ENCODE peak calls at places on chromosomes 4 and X, in seven cellular contexts. One of them, this sample, is unnamed.

GRCh38 chrX:151977009-151977408 is 2.5 kb upstream of the GABRE start:
- DNase-seq in transverse colon: no peak
- DNase-seq in HCT116: no peak
- DNase-seq in H1: no peak
- DNase-seq in stomach: no peak
- DNase-seq in breast epithelium: no peak
- DNase-seq in spleen: no peak
- DNase-seq in this sample: no peak

GRCh38 chrX:16785247-16786138 is 773 bp upstream of the TXLNG start:
- DNase-seq in transverse colon: peak; percentile 46
- DNase-seq in HCT116: no peak
- DNase-seq in H1: no peak
- DNase-seq in stomach: peak; percentile 40
- DNase-seq in breast epithelium: peak; percentile 45
- DNase-seq in spleen: peak; percentile 83
- DNase-seq in this sample: no peak

GRCh38 chr4:125355791-125356190 is 41.0 kb downstream of the FAT4 start:
- DNase-seq in transverse colon: no peak
- DNase-seq in HCT116: no peak
- DNase-seq in H1: no peak
- DNase-seq in stomach: no peak
- DNase-seq in breast epithelium: no peak
- DNase-seq in spleen: no peak
- DNase-seq in this sample: no peak

GRCh38 chrX:116232833-116233232 is 62.3 kb downstream of the AGTR2 start:
- DNase-seq in transverse colon: no peak
- DNase-seq in HCT116: no peak
- DNase-seq in H1: no peak
- DNase-seq in stomach: no peak
- DNase-seq in breast epithelium: no peak
- DNase-seq in spleen: no peak
- DNase-seq in this sample: no peak

GRCh38 chr4:109730294-109731051 is 603 bp upstream of the PLA2G12A start:
- DNase-seq in transverse colon: peak; percentile 68
- DNase-seq in HCT116: no peak
- DNase-seq in H1: peak; percentile 17
- DNase-seq in stomach: peak; percentile 57
- DNase-seq in breast epithelium: peak; percentile 27
- DNase-seq in spleen: peak; percentile 87
- DNase-seq in this sample: no peak

GRCh38 chr4:166318810-166319525 is 445.9 kb downstream of the TLL1 start:
- DNase-seq in transverse colon: no peak
- DNase-seq in HCT116: no peak
- DNase-seq in H1: no peak
- DNase-seq in stomach: no peak
- DNase-seq in breast epithelium: no peak
- DNase-seq in spleen: no peak
- DNase-seq in this sample: no peak

GRCh38 chr4:182434720-182435119 is 191.5 kb downstream of the TENM3 start:
- DNase-seq in transverse colon: no peak
- DNase-seq in HCT116: no peak
- DNase-seq in H1: no peak
- DNase-seq in stomach: no peak
- DNase-seq in breast epithelium: no peak
- DNase-seq in spleen: no peak
- DNase-seq in this sample: no peak

GRCh38 chr4:137394000-137394399 is 138.3 kb downstream of the PCDH18 start:
- DNase-seq in transverse colon: no peak
- DNase-seq in HCT116: no peak
- DNase-seq in H1: no peak
- DNase-seq in stomach: no peak
- DNase-seq in breast epithelium: no peak
- DNase-seq in spleen: no peak
- DNase-seq in this sample: no peak

GRCh38 chrX:120668357-120668756 is 38.5 kb upstream of the C1GALT1C1 start:
- DNase-seq in transverse colon: no peak
- DNase-seq in HCT116: no peak
- DNase-seq in H1: no peak
- DNase-seq in stomach: no peak
- DNase-seq in breast epithelium: no peak
- DNase-seq in spleen: no peak
- DNase-seq in this sample: no peak

GRCh38 chr4:74933562-74934015 is 673 bp downstream of the PARM1 start:
- DNase-seq in transverse colon: peak; percentile 40
- DNase-seq in HCT116: no peak
- DNase-seq in H1: no peak
- DNase-seq in stomach: peak; percentile 28
- DNase-seq in breast epithelium: no peak
- DNase-seq in spleen: peak; percentile 76
- DNase-seq in this sample: no peak

GRCh38 chr4:187965726-187966125 is 29.8 kb upstream of the ZFP42 start:
- DNase-seq in transverse colon: no peak
- DNase-seq in HCT116: no peak
- DNase-seq in H1: no peak
- DNase-seq in stomach: no peak
- DNase-seq in breast epithelium: no peak
- DNase-seq in spleen: no peak
- DNase-seq in this sample: no peak

GRCh38 chr4:75718529-75718928 is 5.8 kb upstream of the USO1 start:
- DNase-seq in transverse colon: no peak
- DNase-seq in HCT116: peak; percentile 12
- DNase-seq in H1: no peak
- DNase-seq in stomach: no peak
- DNase-seq in breast epithelium: no peak
- DNase-seq in spleen: no peak
- DNase-seq in this sample: no peak

GRCh38 chr4:185965456-185966384 is 103.2 kb upstream of the TLR3 start:
- DNase-seq in transverse colon: no peak
- DNase-seq in HCT116: no peak
- DNase-seq in H1: no peak
- DNase-seq in stomach: no peak
- DNase-seq in breast epithelium: no peak
- DNase-seq in spleen: no peak
- DNase-seq in this sample: no peak

GRCh38 chr4:47490550-47490949 is 5.5 kb downstream of the ATP10D start:
- DNase-seq in transverse colon: no peak
- DNase-seq in HCT116: peak; percentile 36
- DNase-seq in H1: no peak
- DNase-seq in stomach: no peak
- DNase-seq in breast epithelium: no peak
- DNase-seq in spleen: no peak
- DNase-seq in this sample: no peak

GRCh38 chrX:115539841-115540240 is 21.1 kb upstream of the PLS3 start:
- DNase-seq in transverse colon: no peak
- DNase-seq in HCT116: no peak
- DNase-seq in H1: no peak
- DNase-seq in stomach: no peak
- DNase-seq in breast epithelium: no peak
- DNase-seq in spleen: no peak
- DNase-seq in this sample: no peak

GRCh38 chr4:76550966-76551780 is 116.1 kb downstream of the SHROOM3 start:
- DNase-seq in transverse colon: no peak
- DNase-seq in HCT116: no peak
- DNase-seq in H1: no peak
- DNase-seq in stomach: no peak
- DNase-seq in breast epithelium: no peak
- DNase-seq in spleen: no peak
- DNase-seq in this sample: peak; percentile 53

GRCh38 chr4:143667461-143667860 is 33.0 kb downstream of the FREM3 start:
- DNase-seq in transverse colon: no peak
- DNase-seq in HCT116: no peak
- DNase-seq in H1: no peak
- DNase-seq in stomach: peak; percentile 39
- DNase-seq in breast epithelium: peak; percentile 44
- DNase-seq in spleen: no peak
- DNase-seq in this sample: no peak

GRCh38 chrX:140274761-140275525 is 229.9 kb downstream of the SOX3 start:
- DNase-seq in transverse colon: no peak
- DNase-seq in HCT116: no peak
- DNase-seq in H1: peak; percentile 9
- DNase-seq in stomach: no peak
- DNase-seq in breast epithelium: no peak
- DNase-seq in spleen: no peak
- DNase-seq in this sample: no peak

DNA sequence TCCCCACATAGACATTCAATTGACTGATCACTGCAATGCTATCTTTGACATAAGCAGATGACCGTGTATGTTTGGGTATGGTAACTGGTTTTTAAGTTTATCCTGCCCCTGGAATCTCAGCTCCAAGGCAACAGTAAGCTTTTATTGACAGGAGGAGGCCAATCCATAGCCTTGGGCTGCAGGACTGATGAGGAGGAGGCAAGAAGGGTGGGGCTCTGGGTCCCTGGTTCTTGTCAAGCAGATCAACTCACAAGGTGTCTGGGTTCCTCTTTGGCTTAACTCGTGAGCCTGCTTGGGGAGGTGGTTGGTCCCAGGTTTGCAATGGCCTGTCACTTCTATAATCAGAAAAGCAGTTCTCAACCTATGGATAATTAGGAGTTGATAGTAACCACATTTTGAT is 113.2 kb upstream of the STX18 start:
- DNase-seq in transverse colon: no peak
- DNase-seq in HCT116: no peak
- DNase-seq in H1: no peak
- DNase-seq in stomach: no peak
- DNase-seq in breast epithelium: no peak
- DNase-seq in spleen: no peak
- DNase-seq in this sample: no peak
- TF ChIP-seq POLR2AphosphoS5 in transverse colon: no peak
- TF ChIP-seq POLR2AphosphoS5 in HCT116: no peak
- TF ChIP-seq POLR2AphosphoS5 in H1: no peak
- TF ChIP-seq POLR2AphosphoS5 in stomach: no peak
- TF ChIP-seq POLR2AphosphoS5 in breast epithelium: no peak
- TF ChIP-seq POLR2AphosphoS5 in spleen: no peak
- TF ChIP-seq POLR2AphosphoS5 in this sample: no peak

DNA sequence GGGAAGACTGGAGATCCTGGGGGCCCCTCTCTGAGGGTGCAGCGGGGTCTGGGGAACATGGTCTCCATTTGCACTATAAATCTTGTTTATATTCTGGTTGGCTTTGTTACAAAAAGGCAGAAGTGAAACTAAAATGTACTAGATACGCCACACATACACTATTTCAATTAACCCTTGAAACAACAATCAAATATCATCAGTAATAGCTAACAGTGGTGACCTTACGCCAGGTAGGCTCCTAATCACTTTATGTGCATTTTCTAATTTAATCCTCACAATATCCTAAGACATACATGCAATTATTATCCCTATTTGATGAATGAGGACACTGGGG is 35.1 kb downstream of the TBC1D9 start:
- DNase-seq in transverse colon: no peak
- DNase-seq in HCT116: no peak
- DNase-seq in H1: no peak
- DNase-seq in stomach: no peak
- DNase-seq in breast epithelium: no peak
- DNase-seq in spleen: no peak
- DNase-seq in this sample: no peak
- H3K27ac ChIP-seq in transverse colon: peak overlapping the region; percentile 53
- H3K27ac ChIP-seq in HCT116: no peak overlapping the region
- H3K27ac ChIP-seq in H1: no peak overlapping the region
- H3K27ac ChIP-seq in stomach: peak overlapping the region; percentile 65
- H3K27ac ChIP-seq in breast epithelium: peak overlapping the region; percentile 67
- H3K27ac ChIP-seq in spleen: peak overlapping the region; percentile 72
- H3K27ac ChIP-seq in this sample: peak overlapping the region; percentile 10

GRCh38 chr4:184776821-184777220 is 42.9 kb upstream of the CENPU start:
- DNase-seq in transverse colon: no peak
- DNase-seq in HCT116: no peak
- DNase-seq in H1: no peak
- DNase-seq in stomach: no peak
- DNase-seq in breast epithelium: no peak
- DNase-seq in spleen: no peak
- DNase-seq in this sample: no peak

GRCh38 chr4:184782731-184783472 is 42.9 kb downstream of the ACSL1 start:
- DNase-seq in transverse colon: no peak
- DNase-seq in HCT116: no peak
- DNase-seq in H1: no peak
- DNase-seq in stomach: no peak
- DNase-seq in breast epithelium: no peak
- DNase-seq in spleen: peak; percentile 79
- DNase-seq in this sample: no peak

GRCh38 chr4:184775854-184776555 is 42.1 kb upstream of the CENPU start:
- DNase-seq in transverse colon: no peak
- DNase-seq in HCT116: no peak
- DNase-seq in H1: no peak
- DNase-seq in stomach: no peak
- DNase-seq in breast epithelium: no peak
- DNase-seq in spleen: no peak
- DNase-seq in this sample: no peak

GRCh38 chr4:184774152-184774551 is 40.3 kb upstream of the CENPU start:
- DNase-seq in transverse colon: no peak
- DNase-seq in HCT116: no peak
- DNase-seq in H1: no peak
- DNase-seq in stomach: no peak
- DNase-seq in breast epithelium: no peak
- DNase-seq in spleen: no peak
- DNase-seq in this sample: no peak

DNA sequence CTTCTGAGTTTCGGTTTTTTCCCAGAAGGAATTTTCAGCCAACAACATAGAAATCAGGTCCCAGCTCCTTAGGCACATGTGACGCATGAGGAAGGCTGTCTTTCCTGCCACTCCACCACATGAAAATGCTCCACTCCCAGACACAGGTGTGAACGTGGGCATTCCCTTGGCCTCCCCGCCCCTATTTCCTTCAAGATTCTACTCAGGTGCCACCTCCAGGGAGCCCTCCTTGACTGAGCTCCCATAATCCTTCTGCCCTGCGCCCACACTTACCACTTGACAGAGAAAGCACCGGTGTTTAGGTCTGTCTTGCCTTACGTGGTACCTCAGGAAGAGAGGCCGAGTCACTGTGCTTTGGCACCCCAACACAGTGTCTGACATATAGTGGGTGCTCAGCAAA is 44.4 kb upstream of the CENPU start:
- DNase-seq in transverse colon: no peak
- DNase-seq in HCT116: no peak
- DNase-seq in H1: no peak
- DNase-seq in stomach: no peak
- DNase-seq in breast epithelium: no peak
- DNase-seq in spleen: no peak
- DNase-seq in this sample: no peak
- TF ChIP-seq POLR2AphosphoS5 in transverse colon: no peak
- TF ChIP-seq POLR2AphosphoS5 in HCT116: no peak
- TF ChIP-seq POLR2AphosphoS5 in H1: no peak
- TF ChIP-seq POLR2AphosphoS5 in stomach: no peak
- TF ChIP-seq POLR2AphosphoS5 in breast epithelium: no peak
- TF ChIP-seq POLR2AphosphoS5 in spleen: peak; percentile 40
- TF ChIP-seq POLR2AphosphoS5 in this sample: no peak

DNA sequence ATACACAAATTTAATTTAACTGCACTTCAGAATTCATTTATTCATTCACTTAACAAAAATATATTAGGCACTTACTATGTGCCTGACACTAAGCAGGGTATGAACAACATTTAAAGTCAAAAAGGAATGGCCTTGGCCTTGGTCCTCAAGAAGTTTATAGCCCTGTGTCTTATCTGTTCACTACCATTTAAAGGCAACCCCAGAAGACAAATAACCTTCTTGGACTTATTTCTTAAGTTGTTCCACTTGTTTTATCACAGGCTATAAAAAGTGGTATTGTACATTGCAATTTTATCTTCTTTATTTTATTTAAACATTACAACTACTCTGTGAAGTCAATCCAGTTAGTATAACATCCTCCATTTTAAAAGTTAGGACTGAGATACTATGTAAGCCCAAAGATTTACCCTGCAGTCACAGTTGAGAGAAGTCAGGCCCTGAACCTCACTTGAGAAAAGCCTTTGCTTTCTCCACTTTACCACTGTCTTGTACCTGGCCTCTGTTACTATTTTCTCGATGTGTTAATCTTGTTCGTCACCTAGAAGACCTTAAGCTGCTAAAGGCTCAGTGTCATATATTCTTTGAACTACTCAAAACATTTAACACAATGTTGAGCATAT is 305.6 kb upstream of the DIPK2B start:
- DNase-seq in transverse colon: no peak
- DNase-seq in HCT116: no peak
- DNase-seq in H1: no peak
- DNase-seq in stomach: no peak
- DNase-seq in breast epithelium: no peak
- DNase-seq in spleen: no peak
- DNase-seq in this sample: no peak
- H3K27ac ChIP-seq in transverse colon: peak overlapping the region; percentile 77
- H3K27ac ChIP-seq in HCT116: peak overlapping the region; percentile 96
- H3K27ac ChIP-seq in H1: no peak overlapping the region
- H3K27ac ChIP-seq in stomach: no peak overlapping the region
- H3K27ac ChIP-seq in breast epithelium: peak overlapping the region; percentile 73
- H3K27ac ChIP-seq in spleen: no peak overlapping the region
- H3K27ac ChIP-seq in this sample: peak overlapping the region; percentile 74